ENCODE peak calls at places on chromosome 18, in ten cellular contexts. S is sigmoid colon; I is left cardiac atrium; C is AG10803; X is ascending aorta; Z is stimulated activated CD4-positive, alpha-beta T cell treated with anti-CD3 and anti-CD28 coated beads, Interleukin-2, amount 100 ng/mL, for 48 hours; F is COR-L47; D is effector memory CD4-positive, alpha-beta T cell; E is GDM1; W is EH. B is an unnamed sample.

GRCh38 chr18:55338955-55339662 is 248.9 kb downstream of the TCF4 start:
- DNase-seq in Z (no peak), S (no peak), D (no peak), C (peak; percentile 55), X (no peak), F (peak; percentile 41), I (no peak), W (peak; percentile 46), E (no peak), B (no peak)

GRCh38 chr18:56312554-56312953 is 325.8 kb downstream of the TXNL1 start:
- DNase-seq in E (no peak), S (no peak), D (no peak), Z (no peak), W (no peak), X (no peak), C (no peak), F (no peak), I (no peak), B (no peak)

GRCh38 chr18:77702686-77703085 is 453.0 kb downstream of the GALR1 start:
- DNase-seq in S (no peak), W (no peak), E (no peak), F (peak; percentile 74), X (no peak), C (peak; percentile 1), Z (no peak), I (no peak), D (no peak), B (peak; percentile 15)

GRCh38 chr18:55083461-55083860 is 124.2 kb upstream of the CCDC68 start:
- DNase-seq in S (no peak), E (no peak), I (no peak), C (peak; percentile 58), F (no peak), D (no peak), Z (no peak), W (peak; percentile 70), X (no peak), B (no peak)

GRCh38 chr18:9337875-9338274 is 3.3 kb downstream of the TWSG1 start:
- DNase-seq in F (no peak), S (no peak), Z (no peak), D (no peak), E (peak; percentile 52), W (peak; percentile 59), C (peak; percentile 18), X (no peak), I (no peak), B (no peak)

GRCh38 chr18:70363861-70364260 is 75.0 kb downstream of the SOCS6 start:
- DNase-seq in W (peak; percentile 74), C (peak; percentile 50), I (no peak), D (no peak), F (no peak), E (no peak), X (no peak), S (no peak), Z (no peak), B (no peak)

GRCh38 chr18:77208969-77209368 is 40.7 kb upstream of the GALR1 start:
- DNase-seq in Z (no peak), C (peak; percentile 12), W (peak; percentile 47), I (peak; percentile 53), F (no peak), X (no peak), S (peak; percentile 76), E (peak; percentile 32), D (no peak), B (no peak)

GRCh38 chr18:70197042-70197441 is 8.4 kb downstream of the RTTN start:
- DNase-seq in S (no peak), W (peak; percentile 7), E (no peak), I (no peak), X (no peak), D (no peak), C (peak; percentile 13), F (no peak), Z (no peak), B (no peak)

GRCh38 chr18:79863161-79863945 is 65.6 kb downstream of the KCNG2 start:
- DNase-seq in Z (no peak), C (no peak), E (no peak), D (no peak), X (peak; percentile 42), I (no peak), W (no peak), F (no peak), S (no peak), B (no peak)